ENCODE peak calls at places on chromosome 22, in five cellular contexts. One of them, this sample, is unnamed. For H3K4me1, the result is how much of the 10 kb centered on the place peaks cover.

GRCh38 chr22:22397292-22397870 is 111.2 kb downstream of the ZNF280B start:
- DNase-seq in transverse colon: no peak
- DNase-seq in GM23338: peak
- DNase-seq in K562: peak
- DNase-seq in breast epithelium: peak
- DNase-seq in this sample: peak

GRCh38 chr22:28978863-28979799 is 82.5 kb downstream of the C22orf31 start:
- DNase-seq in transverse colon: no peak
- DNase-seq in K562: no peak
- DNase-seq in breast epithelium: no peak
- DNase-seq in GM23338: no peak
- DNase-seq in this sample: no peak

GRCh38 chr22:40666151-40666848 is 13.0 kb upstream of the MCHR1 start:
- DNase-seq in transverse colon: no peak
- DNase-seq in GM23338: no peak
- DNase-seq in K562: no peak
- DNase-seq in breast epithelium: no peak
- DNase-seq in this sample: peak

GRCh38 chr22:17121235-17122195 is at the start of gene TMEM121B:
- DNase-seq in GM23338: peak
- DNase-seq in breast epithelium: peak
- DNase-seq in K562: peak
- DNase-seq in transverse colon: peak
- DNase-seq in this sample: peak

GRCh38 chr22:25396615-25397200 is 167.8 kb upstream of the GRK3 start:
- DNase-seq in GM23338: no peak
- DNase-seq in transverse colon: no peak
- DNase-seq in K562: no peak
- DNase-seq in breast epithelium: no peak
- DNase-seq in this sample: no peak

GRCh38 chr22:49373801-49374226 is 453.9 kb downstream of the BRD1 start:
- DNase-seq in K562: no peak
- DNase-seq in GM23338: no peak
- DNase-seq in transverse colon: no peak
- DNase-seq in breast epithelium: no peak
- DNase-seq in this sample: no peak

GRCh38 chr22:37154925-37155712 is 5.4 kb upstream of the IL2RB start:
- DNase-seq in breast epithelium: no peak
- DNase-seq in transverse colon: no peak
- DNase-seq in K562: no peak
- DNase-seq in GM23338: no peak
- DNase-seq in this sample: no peak

GRCh38 chr22:35642305-35642741 is 5.9 kb upstream of the APOL6 start:
- DNase-seq in breast epithelium: no peak
- DNase-seq in K562: no peak
- DNase-seq in GM23338: no peak
- DNase-seq in transverse colon: peak
- DNase-seq in this sample: peak

GRCh38 chr22:50060441-50061140 is 2.5 kb upstream of the TTLL8 start:
- DNase-seq in breast epithelium: no peak
- DNase-seq in transverse colon: no peak
- DNase-seq in K562: no peak
- DNase-seq in GM23338: peak
- DNase-seq in this sample: no peak

GRCh38 chr22:45680932-45681700 is 9.5 kb downstream of the ATXN10 start:
- DNase-seq in transverse colon: no peak
- DNase-seq in breast epithelium: no peak
- DNase-seq in K562: no peak
- DNase-seq in GM23338: no peak
- DNase-seq in this sample: no peak
- H3K4me1 ChIP-seq in transverse colon: under half
- H3K4me1 ChIP-seq in breast epithelium: under half
- H3K4me1 ChIP-seq in K562: under half
- H3K4me1 ChIP-seq in GM23338: under half
- H3K4me1 ChIP-seq in this sample: under half

DNA sequence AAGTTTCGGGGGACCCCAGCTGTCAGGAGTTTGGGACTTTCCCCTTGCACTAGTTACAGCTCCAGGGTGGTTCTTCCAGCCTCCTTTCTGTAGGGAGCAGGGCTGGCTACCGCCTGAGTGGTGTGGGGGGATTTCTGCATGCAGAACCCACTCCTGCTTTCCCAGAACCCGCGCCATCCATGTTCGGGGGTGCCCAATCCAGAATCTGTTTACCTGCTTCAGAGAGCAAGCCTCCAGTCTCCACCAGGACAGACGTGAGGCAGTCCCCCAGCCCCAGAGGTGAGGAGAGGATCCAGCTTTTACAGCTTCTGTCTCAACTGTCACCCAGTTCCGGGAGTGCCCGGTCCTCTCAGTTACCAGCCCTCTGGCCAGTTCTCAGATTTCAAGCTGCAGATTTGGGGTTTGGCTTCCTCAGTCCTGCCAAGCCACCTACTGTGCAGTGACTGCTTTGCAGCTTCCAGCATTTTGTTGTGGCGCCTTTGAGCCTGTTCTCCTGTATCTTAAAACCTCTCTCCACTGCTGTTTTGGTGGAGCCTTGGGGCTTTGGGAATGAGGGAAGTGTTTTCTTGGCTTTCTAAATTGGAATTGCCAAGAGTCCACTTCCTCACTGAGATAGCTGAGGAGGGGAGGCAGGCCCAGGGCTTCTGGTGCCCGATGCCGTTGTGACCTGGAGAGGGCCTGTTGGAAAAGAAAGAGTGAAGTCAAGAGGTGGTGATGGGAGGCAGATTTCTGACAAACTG is 513.2 kb downstream of the TBC1D22A start:
- DNase-seq in breast epithelium: no peak
- DNase-seq in K562: no peak
- DNase-seq in transverse colon: no peak
- DNase-seq in GM23338: no peak
- DNase-seq in this sample: no peak
- H3K27ac ChIP-seq in breast epithelium: no peak
- H3K27ac ChIP-seq in K562: no peak
- H3K27ac ChIP-seq in transverse colon: no peak
- H3K27ac ChIP-seq in GM23338: no peak
- H3K27ac ChIP-seq in this sample: peak

GRCh38 chr22:43553451-43554258 is 141.8 kb downstream of the MPPED1 start:
- DNase-seq in breast epithelium: no peak
- DNase-seq in transverse colon: no peak
- DNase-seq in K562: no peak
- DNase-seq in GM23338: no peak
- DNase-seq in this sample: no peak
- H3K4me1 ChIP-seq in breast epithelium: under half
- H3K4me1 ChIP-seq in transverse colon: under half
- H3K4me1 ChIP-seq in K562: under half
- H3K4me1 ChIP-seq in GM23338: under half
- H3K4me1 ChIP-seq in this sample: under half

GRCh38 chr22:19885841-19886592 is 31.3 kb upstream of the GNB1L start:
- DNase-seq in transverse colon: no peak
- DNase-seq in breast epithelium: no peak
- DNase-seq in K562: no peak
- DNase-seq in GM23338: no peak
- DNase-seq in this sample: no peak
- H3K27ac ChIP-seq in transverse colon: no peak
- H3K27ac ChIP-seq in breast epithelium: peak
- H3K27ac ChIP-seq in K562: no peak
- H3K27ac ChIP-seq in GM23338: no peak
- H3K27ac ChIP-seq in this sample: no peak

GRCh38 chr22:42909363-42910058 is 52.4 kb upstream of the ARFGAP3 start:
- DNase-seq in GM23338: no peak
- DNase-seq in breast epithelium: no peak
- DNase-seq in K562: no peak
- DNase-seq in transverse colon: no peak
- DNase-seq in this sample: no peak
- H3K4me1 ChIP-seq in GM23338: under half
- H3K4me1 ChIP-seq in breast epithelium: under half
- H3K4me1 ChIP-seq in K562: under half
- H3K4me1 ChIP-seq in transverse colon: under half
- H3K4me1 ChIP-seq in this sample: under half

GRCh38 chr22:45896153-45896951 is 80.6 kb downstream of the WNT7B start:
- DNase-seq in GM23338: peak
- DNase-seq in breast epithelium: peak
- DNase-seq in transverse colon: no peak
- DNase-seq in K562: no peak
- DNase-seq in this sample: no peak
- H3K27ac ChIP-seq in GM23338: peak
- H3K27ac ChIP-seq in breast epithelium: peak
- H3K27ac ChIP-seq in transverse colon: no peak
- H3K27ac ChIP-seq in K562: no peak
- H3K27ac ChIP-seq in this sample: no peak

GRCh38 chr22:42770941-42771647 is 50.4 kb upstream of the A4GALT start:
- DNase-seq in transverse colon: no peak
- DNase-seq in GM23338: no peak
- DNase-seq in K562: no peak
- DNase-seq in breast epithelium: no peak
- DNase-seq in this sample: no peak
- H3K4me1 ChIP-seq in transverse colon: under half
- H3K4me1 ChIP-seq in GM23338: under half
- H3K4me1 ChIP-seq in K562: under half
- H3K4me1 ChIP-seq in breast epithelium: under half
- H3K4me1 ChIP-seq in this sample: under half

GRCh38 chr22:32824531-32825315 is 23.2 kb downstream of the TIMP3 start:
- DNase-seq in GM23338: no peak
- DNase-seq in K562: no peak
- DNase-seq in breast epithelium: no peak
- DNase-seq in transverse colon: no peak
- DNase-seq in this sample: no peak

GRCh38 chr22:32822188-32822877 is 20.8 kb downstream of the TIMP3 start:
- DNase-seq in GM23338: no peak
- DNase-seq in K562: no peak
- DNase-seq in breast epithelium: no peak
- DNase-seq in transverse colon: no peak
- DNase-seq in this sample: no peak

GRCh38 chr22:32826537-32826936 is 25.0 kb downstream of the TIMP3 start:
- DNase-seq in transverse colon: no peak
- DNase-seq in GM23338: no peak
- DNase-seq in breast epithelium: no peak
- DNase-seq in K562: no peak
- DNase-seq in this sample: no peak

GRCh38 chr22:32820131-32820882 is 18.8 kb downstream of the TIMP3 start:
- DNase-seq in breast epithelium: no peak
- DNase-seq in K562: no peak
- DNase-seq in transverse colon: no peak
- DNase-seq in GM23338: no peak
- DNase-seq in this sample: no peak

GRCh38 chr22:32823024-32823730 is 21.7 kb downstream of the TIMP3 start:
- DNase-seq in breast epithelium: no peak
- DNase-seq in GM23338: peak
- DNase-seq in K562: peak
- DNase-seq in transverse colon: peak
- DNase-seq in this sample: peak
- H3K27ac ChIP-seq in breast epithelium: no peak
- H3K27ac ChIP-seq in GM23338: no peak
- H3K27ac ChIP-seq in K562: no peak
- H3K27ac ChIP-seq in transverse colon: no peak
- H3K27ac ChIP-seq in this sample: no peak

This sample was measured in testis.